ENCODE peak calls at places on chromosomes 5 and 9, in nine cellular contexts. R, G, C, K, Y, S, M, T and Q are unnamed samples.

GRCh38 chr5:93730124-93730523 is 11.3 kb downstream of the POU5F2 start:
- DNase-seq in K (no peak), G (no peak), T (no peak), M (no peak), C (no peak), Y (no peak), S (no peak), R (no peak), Q (no peak)

GRCh38 chr5:141547488-141547887 is 58.6 kb downstream of the PCDHGC5 start:
- DNase-seq in G (no peak), R (no peak), M (peak), S (no peak), Y (peak), C (no peak), T (peak), K (no peak), Q (no peak)

GRCh38 chr5:147483197-147483790 is 26.6 kb downstream of the DPYSL3 start:
- DNase-seq in R (no peak), G (no peak), Y (no peak), K (no peak), C (no peak), S (no peak), T (no peak), M (peak), Q (no peak)

GRCh38 chr5:137217599-137218200 is 281.4 kb downstream of the SPOCK1 start:
- DNase-seq in S (no peak), M (peak), G (no peak), C (no peak), K (no peak), R (no peak), T (no peak), Y (peak), Q (no peak)

GRCh38 chr5:58135571-58136335 is 324.1 kb downstream of the PLK2 start:
- DNase-seq in C (no peak), T (peak), G (no peak), K (no peak), R (no peak), S (no peak), M (peak), Y (peak), Q (peak)

GRCh38 chr5:72282878-72283277 is 37.2 kb downstream of the MRPS27 start:
- DNase-seq in T (peak), C (no peak), R (no peak), G (no peak), K (no peak), M (peak), S (no peak), Y (peak), Q (no peak)

GRCh38 chr9:104232781-104233341 is 138.8 kb downstream of the SMC2 start:
- DNase-seq in T (peak), Y (peak), M (peak), C (no peak), G (no peak), R (no peak), K (no peak), S (no peak), Q (no peak)

GRCh38 chr5:158812381-158812780 is 287.3 kb downstream of the EBF1 start:
- DNase-seq in M (no peak), S (no peak), C (peak), T (no peak), G (no peak), K (no peak), R (peak), Y (no peak), Q (no peak)

GRCh38 chr5:53017383-53017782 is 28.2 kb downstream of the ITGA2 start:
- DNase-seq in R (no peak), T (no peak), K (no peak), G (no peak), S (no peak), Y (no peak), C (no peak), M (no peak), Q (no peak)

GRCh38 chr9:35914307-35914807 is 5.1 kb downstream of the SPAAR start:
- DNase-seq in S (peak), Y (peak), R (no peak), M (peak), G (peak), K (no peak), C (peak), T (peak), Q (no peak)

GRCh38 chr5:175378444-175379028 is 65.4 kb downstream of the DRD1 start:
- DNase-seq in G (no peak), S (no peak), R (no peak), M (peak), K (no peak), Y (peak), T (no peak), C (no peak), Q (peak)

GRCh38 chr5:150117945-150118560 is 31.7 kb upstream of the CSF1R start:
- DNase-seq in R (no peak), G (no peak), K (peak), S (no peak), T (peak), C (no peak), M (no peak), Y (no peak), Q (no peak)

GRCh38 chr5:141434006-141434405 is 3.7 kb downstream of the PCDHGA12 start:
- DNase-seq in Y (no peak), K (no peak), G (no peak), S (no peak), M (peak), T (no peak), C (no peak), R (no peak), Q (no peak)

GRCh38 chr5:16461782-16462181 is 3.8 kb downstream of the ZNF622 start:
- DNase-seq in K (no peak), S (no peak), C (no peak), R (no peak), T (peak), G (no peak), Y (peak), M (peak), Q (peak)

GRCh38 chr9:110357510-110357909 is 19.8 kb upstream of the TXNDC8 start:
- DNase-seq in T (no peak), S (no peak), G (no peak), M (no peak), C (no peak), R (no peak), K (no peak), Y (no peak), Q (no peak)

GRCh38 chr9:21741151-21741550 is 61.3 kb upstream of the MTAP start:
- DNase-seq in S (no peak), K (no peak), M (peak), G (no peak), Y (peak), R (no peak), C (no peak), T (peak), Q (no peak)

GRCh38 chr5:147921134-147921533 is 14.8 kb upstream of the C5orf46 start:
- DNase-seq in M (no peak), T (no peak), K (no peak), R (no peak), S (no peak), C (no peak), Y (no peak), G (no peak), Q (no peak)

GRCh38 chr5:74765929-74766328 is 988 bp downstream of the GFM2 start:
- DNase-seq in S (no peak), Y (no peak), G (no peak), R (no peak), K (no peak), T (no peak), M (no peak), C (no peak), Q (no peak)

GRCh38 chr5:128384068-128384467 is 154.0 kb downstream of the FBN2 start:
- DNase-seq in K (no peak), M (no peak), G (no peak), R (no peak), C (no peak), T (no peak), S (no peak), Y (no peak), Q (no peak)

GRCh38 chr9:5920860-5921328 is 30.2 kb downstream of the MLANA start:
- DNase-seq in C (no peak), G (no peak), S (no peak), K (no peak), R (no peak), Y (peak), T (no peak), M (peak), Q (peak)

DNA sequence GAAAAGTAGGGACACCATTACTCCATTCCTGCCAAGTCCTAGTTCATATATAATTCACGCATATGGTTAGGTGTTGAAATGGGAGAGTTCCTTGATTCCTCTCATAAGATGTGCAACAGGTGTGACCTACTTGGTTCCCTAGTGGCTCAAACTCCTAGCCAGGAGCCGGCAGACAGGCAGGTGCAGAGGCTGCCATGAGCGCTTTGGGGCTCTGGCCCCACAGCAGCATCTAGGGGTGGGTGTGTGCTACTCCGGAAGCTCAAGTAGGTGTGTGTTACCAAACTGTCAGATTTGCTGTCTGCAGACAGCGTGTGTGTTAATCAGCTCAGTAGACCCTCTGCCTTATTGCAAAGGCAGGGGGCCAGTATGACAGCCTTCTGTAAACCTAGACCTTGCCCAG is 1652.4 kb upstream of the ACO1 start:
- DNase-seq in G (no peak), S (no peak), Y (no peak), K (no peak), M (no peak), T (no peak), R (no peak), C (no peak), Q (no peak)
- TF ChIP-seq CTCF in G (no peak), S (no peak), Y (no peak), K (no peak), M (no peak), T (no peak), R (no peak), C (no peak), Q (no peak)

DNA sequence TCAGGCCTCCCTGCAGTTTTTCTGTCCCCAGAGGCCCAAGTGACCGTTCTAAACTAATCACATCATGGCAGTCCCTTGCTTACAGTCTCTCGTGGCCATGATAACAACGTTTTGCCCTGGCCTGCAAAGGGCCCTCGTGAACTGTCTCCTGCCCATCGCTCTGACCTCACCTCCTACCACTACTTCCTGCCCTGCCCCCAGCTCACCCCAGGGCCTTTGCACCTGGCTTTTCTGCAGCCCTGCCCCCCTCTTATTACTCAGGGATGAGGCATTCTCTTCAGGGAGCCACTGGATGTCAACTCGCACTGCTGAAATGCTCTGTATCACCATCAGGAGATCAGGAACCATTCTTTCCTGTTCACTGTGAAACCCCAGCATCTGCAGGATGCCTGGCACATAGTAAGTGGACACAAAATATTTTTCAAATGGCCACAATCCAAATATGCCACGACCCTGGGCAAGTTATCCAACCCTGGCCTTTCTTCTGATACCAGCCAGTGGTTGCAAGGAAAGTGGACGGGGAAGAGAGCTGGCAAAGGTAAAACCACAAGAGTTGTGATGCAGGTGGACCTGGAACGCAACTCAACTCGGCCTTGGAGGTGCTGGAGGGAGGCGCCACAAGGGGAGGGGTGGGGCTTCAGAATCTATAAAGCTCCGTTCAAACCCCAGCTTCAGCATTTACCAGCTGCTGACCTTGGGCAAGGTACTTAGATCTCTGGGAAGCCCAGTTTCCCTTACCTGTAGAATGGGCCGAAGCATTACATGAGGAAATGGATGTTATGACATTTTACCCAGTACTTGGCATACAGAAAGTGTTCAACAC is 1.7 kb downstream of the SNCB start:
- DNase-seq in G (no peak), Y (no peak), M (no peak), C (no peak), K (no peak), T (no peak), R (no peak), S (no peak), Q (no peak)
- H3K4me3 ChIP-seq in G (no peak), Y (no peak), M (no peak), C (no peak), K (no peak), T (no peak), R (no peak), S (no peak), Q (no peak)

DNA sequence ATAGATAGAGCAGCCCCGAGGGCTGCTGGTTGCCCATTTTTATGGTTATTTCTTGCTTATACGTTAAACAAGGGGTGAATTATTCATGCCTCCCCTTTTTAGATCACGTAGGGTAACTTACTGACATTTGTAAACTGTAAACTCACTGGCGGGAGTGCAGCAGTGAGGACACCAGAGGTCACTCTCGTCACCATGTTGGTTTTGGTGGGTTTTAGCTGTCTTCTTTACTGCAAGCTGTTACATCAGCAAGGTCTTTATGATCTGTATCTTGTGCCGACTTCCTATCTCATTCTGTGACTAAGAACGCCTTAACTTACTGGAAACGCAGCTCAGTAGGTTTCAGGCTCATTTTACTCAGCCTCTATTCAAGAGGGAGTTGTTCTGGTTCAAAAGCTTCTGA is 155.0 kb upstream of the PRDM9 start:
- DNase-seq in Y (no peak), R (no peak), S (no peak), G (no peak), T (peak), K (no peak), M (no peak), C (no peak), Q (no peak)
- TF ChIP-seq CTCF in Y (no peak), R (no peak), S (no peak), G (no peak), T (peak), K (no peak), M (no peak), C (peak), Q (no peak)

GRCh38 chr9:83538890-83539238 is 663 bp upstream of the FRMD3 start:
- DNase-seq in Y (no peak), M (no peak), C (no peak), T (no peak), S (no peak), K (no peak), G (no peak), R (no peak), Q (no peak)

GRCh38 chr9:83536332-83536731 is 1.9 kb downstream of the FRMD3 start:
- DNase-seq in S (no peak), K (no peak), M (no peak), R (no peak), T (peak), C (no peak), Y (no peak), G (no peak), Q (no peak)

GRCh38 chr9:83538172-83538889 is at the start of gene FRMD3:
- DNase-seq in Y (peak), K (peak), R (peak), T (peak), C (peak), M (peak), G (peak), S (peak), Q (peak)

GRCh38 chr9:83535736-83536135 is 2.5 kb downstream of the FRMD3 start:
- DNase-seq in K (no peak), R (no peak), Y (no peak), T (no peak), C (no peak), M (no peak), G (no peak), S (no peak), Q (no peak)

GRCh38 chr9:83537331-83538171 is 650 bp downstream of the FRMD3 start:
- DNase-seq in M (peak), Y (peak), S (no peak), K (no peak), C (peak), R (no peak), G (no peak), T (peak), Q (no peak)
- H3K4me3 ChIP-seq in M (no peak), Y (peak), S (no peak), K (peak), C (peak), R (peak), G (peak), T (peak), Q (peak)

DNA sequence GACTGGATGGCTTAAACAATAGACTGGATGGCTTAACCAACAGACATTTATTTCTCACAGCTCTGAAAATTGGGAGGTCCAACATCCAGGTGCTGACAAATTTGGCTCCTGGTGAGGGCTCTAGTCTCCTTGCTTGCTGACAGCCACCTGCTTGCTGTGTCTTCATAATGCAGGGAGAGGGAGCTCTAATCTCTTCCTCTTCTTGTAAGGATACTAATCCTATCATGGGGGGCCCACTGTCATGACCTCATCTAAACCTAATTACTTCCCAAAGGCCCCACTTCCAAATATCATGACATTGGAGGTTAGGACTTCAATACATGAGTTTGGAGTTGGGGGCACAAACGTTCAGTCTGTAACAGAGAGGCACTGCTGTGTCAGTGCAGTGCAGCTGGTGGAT is 26.4 kb downstream of the FOXD1 start:
- DNase-seq in C (no peak), K (no peak), S (no peak), Y (no peak), M (no peak), G (no peak), R (no peak), T (no peak), Q (no peak)
- TF ChIP-seq CTCF in C (no peak), K (no peak), S (no peak), Y (no peak), M (no peak), G (no peak), R (no peak), T (peak), Q (no peak)

GRCh38 chr5:79753863-79754645 is 64.4 kb downstream of the CMYA5 start:
- DNase-seq in Y (no peak), M (no peak), G (no peak), K (no peak), T (no peak), R (no peak), C (no peak), S (no peak), Q (no peak)

GRCh38 chr5:79746645-79747044 is 57.0 kb downstream of the CMYA5 start:
- DNase-seq in S (no peak), K (no peak), C (no peak), Y (no peak), R (no peak), G (no peak), T (no peak), M (no peak), Q (no peak)

GRCh38 chr5:79754865-79755555 is 65.4 kb downstream of the CMYA5 start:
- DNase-seq in S (no peak), K (no peak), R (no peak), T (no peak), Y (peak), M (no peak), G (no peak), C (no peak), Q (no peak)

GRCh38 chr5:79753087-79753486 is 63.5 kb downstream of the CMYA5 start:
- DNase-seq in K (no peak), S (no peak), M (no peak), G (no peak), Y (no peak), R (no peak), C (no peak), T (no peak), Q (no peak)

GRCh38 chr5:79750611-79751510 is 61.2 kb downstream of the CMYA5 start:
- DNase-seq in T (no peak), S (no peak), G (no peak), C (no peak), R (no peak), K (no peak), Y (no peak), M (no peak), Q (no peak)
- H3K4me3 ChIP-seq in T (no peak), S (no peak), G (no peak), C (no peak), R (no peak), K (no peak), Y (no peak), M (no peak), Q (no peak)

GRCh38 chr5:109691248-109691574 is 1.5 kb downstream of the MAN2A1 start:
- DNase-seq in Y (no peak), T (no peak), M (no peak), S (no peak), R (no peak), C (no peak), K (no peak), G (no peak), Q (no peak)
- TF ChIP-seq CTCF in Y (no peak), T (no peak), M (no peak), S (no peak), R (no peak), C (no peak), K (peak), G (no peak), Q (no peak)

DNA sequence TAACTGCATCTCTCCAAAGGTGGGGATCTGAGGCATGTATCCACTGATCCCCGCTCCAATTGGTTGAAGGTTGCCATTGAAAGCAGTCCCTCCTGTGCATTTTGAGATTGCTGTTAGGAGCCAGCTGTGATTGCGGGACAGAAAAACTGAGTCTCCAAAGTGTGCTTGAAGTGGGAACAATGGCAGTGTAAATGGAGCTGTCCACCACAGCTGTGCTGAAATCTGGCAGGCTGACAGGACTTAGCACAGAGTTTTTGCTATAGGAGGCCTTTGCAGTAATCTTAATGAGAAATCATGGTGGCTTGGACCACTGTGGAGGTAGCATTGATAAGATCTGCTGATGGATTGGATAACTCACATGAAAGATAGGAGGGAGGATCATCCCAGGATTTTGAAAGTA is 3.3 kb downstream of the RNF20 start:
- DNase-seq in Y (peak), R (no peak), C (no peak), G (no peak), T (peak), M (peak), S (no peak), K (no peak), Q (no peak)
- H3K4me3 ChIP-seq in Y (no peak), R (no peak), C (no peak), G (no peak), T (no peak), M (no peak), S (no peak), K (no peak), Q (no peak)

DNA sequence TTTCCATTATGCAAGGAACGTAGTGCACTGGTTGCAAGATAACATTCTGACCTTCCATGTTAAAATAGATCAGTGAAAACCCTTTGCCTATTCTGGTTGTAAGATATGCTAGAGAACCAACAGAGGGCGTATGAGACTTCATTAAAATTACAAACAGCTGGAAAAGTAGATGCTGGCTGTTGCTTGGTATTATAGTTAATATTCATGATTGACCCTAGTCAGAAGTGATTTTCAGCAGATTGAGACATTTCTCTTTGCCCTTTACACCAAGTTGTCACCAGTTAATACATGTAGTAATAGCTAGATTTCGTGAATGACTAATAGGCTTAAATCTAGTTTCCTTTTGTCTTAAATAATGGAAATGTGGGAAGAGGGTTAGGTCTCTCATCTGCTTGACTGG is 13.8 kb upstream of the FGF18 start:
- DNase-seq in M (peak), Y (peak), G (no peak), K (no peak), R (no peak), C (no peak), S (no peak), T (peak), Q (no peak)
- TF ChIP-seq CTCF in M (peak), Y (peak), G (no peak), K (peak), R (no peak), C (peak), S (peak), T (peak), Q (peak)